ENCODE peak calls at places on chromosome 11, in six cellular contexts. M is AG04449, D is ELR, L is omental fat pad, I is astrocyte of the cerebellum, J is amniotic stem cell. W is an unnamed sample.

GRCh38 chr11:47768090-47768620 is 1.0 kb upstream of the FNBP4 start:
- DNase-seq in J (peak; percentile 4), L (no peak), M (no peak), I (peak; percentile 26), D (peak; percentile 85), W (peak; percentile 83)

GRCh38 chr11:71316701-71317100 is 64.3 kb upstream of the SHANK2 start:
- DNase-seq in L (no peak), J (no peak), M (no peak), D (no peak), I (no peak), W (no peak)

GRCh38 chr11:102320679-102321078 is 3.4 kb downstream of the BIRC3 start:
- DNase-seq in L (no peak), J (no peak), D (no peak), M (no peak), I (no peak), W (no peak)

GRCh38 chr11:2387266-2387982 is 10.3 kb downstream of the CD81 start:
- DNase-seq in I (no peak), D (peak; percentile 20), J (no peak), M (no peak), L (no peak), W (peak; percentile 60)

GRCh38 chr11:8097926-8098325 is 16.9 kb downstream of the TUB start:
- DNase-seq in J (no peak), D (no peak), L (no peak), M (no peak), I (no peak), W (no peak)

GRCh38 chr11:70730411-70730810 is 332.1 kb downstream of the CTTN start:
- DNase-seq in M (no peak), J (no peak), I (no peak), L (no peak), D (no peak), W (no peak)

GRCh38 chr11:36748856-36749255 is 150.8 kb upstream of the RAG2 start:
- DNase-seq in J (no peak), D (peak; percentile 84), M (no peak), I (no peak), L (no peak), W (peak; percentile 32)

GRCh38 chr11:12724301-12725046 is 50.3 kb downstream of the TEAD1 start:
- DNase-seq in M (peak; percentile 53), L (peak; percentile 94), D (peak; percentile 95), I (peak; percentile 81), J (peak; percentile 27), W (peak; percentile 45)

GRCh38 chr11:8315463-8315862 is 51.8 kb upstream of the LMO1 start:
- DNase-seq in J (no peak), I (no peak), M (no peak), D (no peak), L (no peak), W (no peak)

GRCh38 chr11:64352099-64353005 is 6.6 kb upstream of the RPS6KA4 start:
- DNase-seq in M (no peak), L (no peak), J (no peak), I (no peak), D (no peak), W (no peak)

GRCh38 chr11:115279831-115280761 is 224.1 kb downstream of the CADM1 start:
- DNase-seq in M (peak; percentile 45), D (no peak), L (no peak), J (no peak), I (no peak), W (no peak)

GRCh38 chr11:10309163-10310093 is 4.6 kb downstream of the ADM start:
- DNase-seq in M (no peak), L (no peak), D (peak; percentile 79), I (peak; percentile 78), J (no peak), W (peak; percentile 79)

GRCh38 chr11:94295534-94295933 is 8.8 kb upstream of the IZUMO1R start:
- DNase-seq in I (no peak), M (no peak), L (no peak), D (no peak), J (no peak), W (peak; percentile 7)

GRCh38 chr11:69828276-69828970 is 9.2 kb upstream of the FGF3 start:
- DNase-seq in J (no peak), D (no peak), M (no peak), I (no peak), L (no peak), W (no peak)

GRCh38 chr11:114617157-114618124 is 21.9 kb upstream of the NXPE4 start:
- DNase-seq in L (no peak), I (no peak), D (no peak), J (no peak), M (no peak), W (no peak)

GRCh38 chr11:34380696-34381095 is 22.9 kb upstream of the ABTB2 start:
- DNase-seq in J (no peak), M (no peak), I (no peak), D (peak; percentile 92), L (no peak), W (peak; percentile 85)

GRCh38 chr11:126808851-126809250 is 191.7 kb downstream of the KIRREL3 start:
- DNase-seq in J (no peak), D (no peak), I (peak; percentile 4), M (no peak), L (no peak), W (no peak)

GRCh38 chr11:60968223-60968622 is 3.3 kb upstream of the CD6 start:
- DNase-seq in I (no peak), M (no peak), L (no peak), J (no peak), D (no peak), W (no peak)

GRCh38 chr11:61742391-61742790 is 10.0 kb upstream of the MYRF start:
- DNase-seq in D (no peak), L (no peak), I (no peak), J (no peak), M (no peak), W (no peak)

GRCh38 chr11:44095506-44096359 is at the start of gene EXT2:
- DNase-seq in I (peak; percentile 61), J (peak; percentile 59), D (peak; percentile 83), M (peak; percentile 19), L (peak; percentile 64), W (peak; percentile 91)

GRCh38 chr11:8056810-8057463 is 24.1 kb upstream of the TUB start:
- DNase-seq in D (peak; percentile 47), M (peak; percentile 29), I (no peak), L (no peak), J (peak; percentile 15), W (peak; percentile 94)

GRCh38 chr11:125517116-125517804 is 21.2 kb upstream of the FEZ1 start:
- DNase-seq in J (peak; percentile 9), M (peak; percentile 31), L (no peak), I (peak; percentile 75), D (peak; percentile 62), W (peak; percentile 49)

GRCh38 chr11:11975201-11976092 is 33.0 kb downstream of the DKK3 start:
- DNase-seq in J (no peak), M (no peak), D (no peak), I (no peak), L (no peak), W (no peak)

GRCh38 chr11:64880240-64881001 is 2.0 kb upstream of the EHD1 start:
- DNase-seq in L (no peak), I (no peak), J (no peak), M (no peak), D (no peak), W (no peak)

GRCh38 chr11:114063149-114063828 is 3.8 kb downstream of the ZBTB16 start:
- DNase-seq in M (no peak), I (no peak), J (no peak), L (no peak), D (no peak), W (no peak)

GRCh38 chr11:64126796-64127195 is 39.1 kb downstream of the MACROD1 start:
- DNase-seq in L (no peak), J (no peak), I (no peak), D (no peak), M (no peak), W (no peak)

GRCh38 chr11:4982678-4983077 is 12.0 kb upstream of the OR51L1 start:
- DNase-seq in J (no peak), M (no peak), D (no peak), I (no peak), L (no peak), W (no peak)

GRCh38 chr11:12003815-12004214 is 4.6 kb downstream of the DKK3 start:
- DNase-seq in D (no peak), I (no peak), J (no peak), M (no peak), L (no peak), W (no peak)

GRCh38 chr11:59753650-59754493 is 1.3 kb upstream of the STX3 start:
- DNase-seq in I (peak; percentile 35), M (no peak), J (peak; percentile 68), D (peak; percentile 86), L (peak; percentile 81), W (peak; percentile 88)

GRCh38 chr11:9815486-9816136 is 151.7 kb downstream of the SWAP70 start:
- DNase-seq in J (peak; percentile 17), D (peak; percentile 81), I (peak; percentile 40), M (no peak), L (no peak), W (peak; percentile 93)

GRCh38 chr11:72759468-72759867 is 7.3 kb upstream of the ARAP1 start:
- DNase-seq in J (no peak), M (no peak), L (no peak), D (no peak), I (no peak), W (no peak)

GRCh38 chr11:78234006-78234405 is 45.3 kb downstream of the USP35 start:
- DNase-seq in M (no peak), D (no peak), I (no peak), J (no peak), L (no peak), W (no peak)

GRCh38 chr11:78310500-78310909 is 107.1 kb downstream of the GAB2 start:
- DNase-seq in D (no peak), J (no peak), M (no peak), I (peak; percentile 16), L (no peak), W (peak; percentile 54)